ENCODE peak calls at places on chromosomes 11 and 22, in seven cellular contexts. One of them, this sample, is unnamed.

GRCh38 chr11:97140885-97141494 is 751.2 kb downstream of the JRKL start:
- DNase-seq in GM13976: no peak
- DNase-seq in naive thymus-derived CD8-positive, alpha-beta T cell: no peak
- DNase-seq in body of pancreas: no peak
- DNase-seq in AG10803: no peak
- DNase-seq in cardiac septum: no peak
- DNase-seq in skeletal muscle cell: no peak
- DNase-seq in this sample: no peak

GRCh38 chr11:125663910-125664309 is 16.7 kb downstream of the ACRV1 start:
- DNase-seq in skeletal muscle cell: no peak
- DNase-seq in cardiac septum: no peak
- DNase-seq in GM13976: no peak
- DNase-seq in body of pancreas: no peak
- DNase-seq in AG10803: no peak
- DNase-seq in naive thymus-derived CD8-positive, alpha-beta T cell: no peak
- DNase-seq in this sample: no peak

GRCh38 chr22:50529416-50530279 is at the start of gene TYMP:
- DNase-seq in body of pancreas: peak; percentile 44
- DNase-seq in skeletal muscle cell: no peak
- DNase-seq in naive thymus-derived CD8-positive, alpha-beta T cell: peak; percentile 39
- DNase-seq in cardiac septum: peak; percentile 94
- DNase-seq in GM13976: peak; percentile 88
- DNase-seq in AG10803: peak; percentile 66
- DNase-seq in this sample: no peak

GRCh38 chr22:19360300-19360792 is 68.8 kb upstream of the CLTCL1 start:
- DNase-seq in GM13976: no peak
- DNase-seq in naive thymus-derived CD8-positive, alpha-beta T cell: no peak
- DNase-seq in skeletal muscle cell: no peak
- DNase-seq in AG10803: no peak
- DNase-seq in body of pancreas: no peak
- DNase-seq in cardiac septum: no peak
- DNase-seq in this sample: no peak

GRCh38 chr11:119472186-119472855 is 49.3 kb upstream of the THY1 start:
- DNase-seq in AG10803: peak; percentile 63
- DNase-seq in skeletal muscle cell: peak; percentile 7
- DNase-seq in naive thymus-derived CD8-positive, alpha-beta T cell: no peak
- DNase-seq in body of pancreas: no peak
- DNase-seq in cardiac septum: no peak
- DNase-seq in GM13976: no peak
- DNase-seq in this sample: no peak

GRCh38 chr11:16739326-16739875 is 954 bp downstream of the C11orf58 start:
- DNase-seq in skeletal muscle cell: no peak
- DNase-seq in GM13976: no peak
- DNase-seq in naive thymus-derived CD8-positive, alpha-beta T cell: no peak
- DNase-seq in cardiac septum: no peak
- DNase-seq in AG10803: peak; percentile 22
- DNase-seq in body of pancreas: no peak
- DNase-seq in this sample: no peak

GRCh38 chr22:50070366-50070765 is 12.3 kb upstream of the TTLL8 start:
- DNase-seq in GM13976: no peak
- DNase-seq in skeletal muscle cell: no peak
- DNase-seq in body of pancreas: no peak
- DNase-seq in AG10803: no peak
- DNase-seq in naive thymus-derived CD8-positive, alpha-beta T cell: no peak
- DNase-seq in cardiac septum: no peak
- DNase-seq in this sample: no peak

GRCh38 chr22:41620646-41621098 is at the start of gene DESI1:
- DNase-seq in cardiac septum: no peak
- DNase-seq in body of pancreas: no peak
- DNase-seq in skeletal muscle cell: no peak
- DNase-seq in GM13976: peak; percentile 59
- DNase-seq in AG10803: no peak
- DNase-seq in naive thymus-derived CD8-positive, alpha-beta T cell: no peak
- DNase-seq in this sample: no peak

GRCh38 chr11:44505591-44506054 is 59.8 kb upstream of the CD82 start:
- DNase-seq in AG10803: peak; percentile 21
- DNase-seq in cardiac septum: no peak
- DNase-seq in GM13976: no peak
- DNase-seq in skeletal muscle cell: peak; percentile 25
- DNase-seq in naive thymus-derived CD8-positive, alpha-beta T cell: no peak
- DNase-seq in body of pancreas: no peak
- DNase-seq in this sample: peak; percentile 15

GRCh38 chr11:35619754-35620640 is 1.7 kb downstream of the FJX1 start:
- DNase-seq in body of pancreas: no peak
- DNase-seq in skeletal muscle cell: no peak
- DNase-seq in GM13976: peak; percentile 29
- DNase-seq in cardiac septum: no peak
- DNase-seq in AG10803: no peak
- DNase-seq in naive thymus-derived CD8-positive, alpha-beta T cell: no peak
- DNase-seq in this sample: no peak

GRCh38 chr11:114293201-114293711 is 2.9 kb upstream of the NNMT start:
- DNase-seq in naive thymus-derived CD8-positive, alpha-beta T cell: no peak
- DNase-seq in cardiac septum: no peak
- DNase-seq in AG10803: peak; percentile 40
- DNase-seq in body of pancreas: no peak
- DNase-seq in skeletal muscle cell: no peak
- DNase-seq in GM13976: no peak
- DNase-seq in this sample: no peak

GRCh38 chr11:27291302-27291889 is 71.6 kb downstream of the CCDC34 start:
- DNase-seq in skeletal muscle cell: no peak
- DNase-seq in naive thymus-derived CD8-positive, alpha-beta T cell: no peak
- DNase-seq in GM13976: no peak
- DNase-seq in cardiac septum: no peak
- DNase-seq in body of pancreas: no peak
- DNase-seq in AG10803: no peak
- DNase-seq in this sample: no peak

GRCh38 chr22:25282346-25282670 is 62.9 kb downstream of the CRYBB2 start:
- DNase-seq in GM13976: peak; percentile 31
- DNase-seq in cardiac septum: no peak
- DNase-seq in skeletal muscle cell: no peak
- DNase-seq in naive thymus-derived CD8-positive, alpha-beta T cell: no peak
- DNase-seq in AG10803: no peak
- DNase-seq in body of pancreas: no peak
- DNase-seq in this sample: no peak

GRCh38 chr22:35480627-35481565 is 59.7 kb upstream of the RASD2 start:
- DNase-seq in cardiac septum: no peak
- DNase-seq in naive thymus-derived CD8-positive, alpha-beta T cell: no peak
- DNase-seq in AG10803: peak; percentile 35
- DNase-seq in skeletal muscle cell: no peak
- DNase-seq in GM13976: no peak
- DNase-seq in body of pancreas: no peak
- DNase-seq in this sample: no peak

GRCh38 chr11:10641314-10642206 is 52.0 kb downstream of the IRAG1 start:
- DNase-seq in cardiac septum: no peak
- DNase-seq in AG10803: no peak
- DNase-seq in naive thymus-derived CD8-positive, alpha-beta T cell: no peak
- DNase-seq in skeletal muscle cell: no peak
- DNase-seq in body of pancreas: no peak
- DNase-seq in GM13976: peak; percentile 71
- DNase-seq in this sample: no peak

This sample was measured in non-pigmented ciliary epithelial cell.